ENCODE peak calls at places on chromosomes 2 and 18, in nine cellular contexts. D is adrenal gland, A is K562, E is left ventricle myocardium inferior, L is A549, X is upper lobe of left lung, Y is neuronal stem cell, F is aorta, R is body of pancreas. Q is an unnamed sample. For H3K4me1, the result is how much of the 10 kb centered on the place peaks cover.

GRCh38 chr2:114127372-114127771 is 237.5 kb downstream of the ACTR3 start:
- DNase-seq in F (no peak), R (no peak), X (no peak), E (no peak), L (no peak), D (no peak), Y (no peak), A (no peak), Q (no peak)

GRCh38 chr2:10266133-10266620 is 36.5 kb upstream of the HPCAL1 start:
- DNase-seq in F (no peak), D (peak), A (no peak), X (peak), R (no peak), L (no peak), E (peak), Y (no peak), Q (no peak)

GRCh38 chr2:98350411-98350810 is 4.2 kb downstream of the CNGA3 start:
- DNase-seq in D (no peak), E (no peak), A (no peak), L (no peak), R (no peak), X (no peak), F (no peak), Y (no peak), Q (no peak)

GRCh38 chr2:241373449-241373848 is 17.4 kb downstream of the FARP2 start:
- DNase-seq in A (no peak), D (no peak), L (no peak), E (no peak), Y (no peak), R (peak), X (no peak), F (no peak), Q (no peak)

GRCh38 chr18:62841405-62841804 is 126.1 kb downstream of the PHLPP1 start:
- DNase-seq in L (no peak), F (no peak), X (no peak), R (peak), E (no peak), D (no peak), Y (no peak), A (no peak), Q (no peak)

GRCh38 chr18:80034852-80035406 is 695 bp downstream of the RBFA start:
- DNase-seq in A (no peak), E (no peak), X (no peak), R (no peak), Y (no peak), F (no peak), L (no peak), D (no peak), Q (peak)

GRCh38 chr2:231725476-231725875 is 17.2 kb downstream of the PTMA start:
- DNase-seq in L (no peak), E (no peak), X (no peak), A (no peak), Y (no peak), D (no peak), F (no peak), R (no peak), Q (no peak)

GRCh38 chr2:48320747-48321146 is 209.2 kb upstream of the STON1 start:
- DNase-seq in A (no peak), X (no peak), F (no peak), Y (no peak), L (no peak), R (no peak), D (no peak), E (no peak), Q (no peak)

GRCh38 chr2:127149384-127149783 is 42.4 kb upstream of the BIN1 start:
- DNase-seq in X (no peak), R (no peak), E (no peak), F (no peak), Y (no peak), L (peak), A (no peak), D (no peak), Q (no peak)

GRCh38 chr2:236360486-236360885 is 96.3 kb upstream of the ASB18 start:
- DNase-seq in D (no peak), A (no peak), E (no peak), R (no peak), F (no peak), Y (no peak), X (no peak), L (no peak), Q (no peak)

GRCh38 chr2:16821696-16822095 is 156.1 kb upstream of the CYRIA start:
- DNase-seq in L (no peak), Y (no peak), E (no peak), R (no peak), F (no peak), A (no peak), D (no peak), X (no peak), Q (peak)

GRCh38 chr2:25123682-25124081 is 44.7 kb downstream of the POMC start:
- DNase-seq in F (no peak), L (no peak), R (no peak), E (no peak), A (no peak), Y (no peak), X (no peak), D (no peak), Q (no peak)

GRCh38 chr2:105344704-105345345 is 7.5 kb downstream of the C2orf49 start:
- DNase-seq in F (no peak), Y (no peak), D (no peak), A (no peak), X (no peak), L (peak), E (no peak), R (no peak), Q (no peak)

GRCh38 chr2:20634430-20635095 is 16.3 kb downstream of the HS1BP3 start:
- DNase-seq in F (peak), R (peak), X (peak), A (no peak), E (peak), Y (no peak), D (peak), L (no peak), Q (no peak)

GRCh38 chr2:208501217-208501616 is 94.6 kb downstream of the PTH2R start:
- DNase-seq in E (no peak), A (no peak), Y (peak), R (no peak), D (no peak), L (no peak), F (no peak), X (no peak), Q (no peak)

GRCh38 chr2:39715095-39715494 is 49.4 kb downstream of the TMEM178A start:
- DNase-seq in R (no peak), L (no peak), A (no peak), E (no peak), D (no peak), F (no peak), X (no peak), Y (no peak), Q (no peak)

GRCh38 chr2:237566401-237567235 is at the start of gene PRLH:
- DNase-seq in X (no peak), D (no peak), A (no peak), L (no peak), R (no peak), F (peak), Y (no peak), E (no peak), Q (no peak)

GRCh38 chr2:36780231-36780808 is 83.8 kb downstream of the VIT start:
- DNase-seq in D (no peak), E (no peak), X (no peak), L (peak), F (no peak), A (peak), R (no peak), Y (peak), Q (peak)

GRCh38 chr2:234329202-234329930 is 167.5 kb downstream of the ARL4C start:
- DNase-seq in F (no peak), R (no peak), E (no peak), L (no peak), D (no peak), Y (no peak), X (peak), A (no peak), Q (no peak)

GRCh38 chr18:25457636-25458035 is 105.7 kb upstream of the ZNF521 start:
- DNase-seq in D (no peak), Y (no peak), L (no peak), E (no peak), R (no peak), A (no peak), X (no peak), F (no peak), Q (no peak)

GRCh38 chr2:233213011-233213410 is 38.5 kb upstream of the ATG16L1 start:
- DNase-seq in Y (no peak), A (no peak), L (no peak), D (no peak), E (no peak), R (no peak), X (no peak), F (no peak), Q (no peak)

GRCh38 chr2:10258726-10259125 is 44.0 kb upstream of the HPCAL1 start:
- DNase-seq in Y (no peak), L (no peak), X (no peak), A (no peak), F (peak), E (peak), D (peak), R (no peak), Q (no peak)

GRCh38 chr18:78995740-78996395 is 16.2 kb downstream of the SALL3 start:
- DNase-seq in D (peak), Y (no peak), F (no peak), E (no peak), R (no peak), A (no peak), X (peak), L (no peak), Q (no peak)

GRCh38 chr2:117613101-117613500 is 201.4 kb upstream of the DDX18 start:
- DNase-seq in X (no peak), F (no peak), L (no peak), Y (no peak), D (no peak), E (no peak), R (no peak), A (no peak), Q (no peak)

GRCh38 chr2:82992948-82993347 is 1466.1 kb downstream of the SUCLG1 start:
- DNase-seq in X (no peak), Y (no peak), F (no peak), A (no peak), D (no peak), E (no peak), L (no peak), R (no peak), Q (no peak)

GRCh38 chr2:869357-869871 is 81.2 kb upstream of the SNTG2 start:
- DNase-seq in R (no peak), L (no peak), X (no peak), A (no peak), D (no peak), Y (no peak), E (no peak), F (no peak), Q (no peak)

DNA sequence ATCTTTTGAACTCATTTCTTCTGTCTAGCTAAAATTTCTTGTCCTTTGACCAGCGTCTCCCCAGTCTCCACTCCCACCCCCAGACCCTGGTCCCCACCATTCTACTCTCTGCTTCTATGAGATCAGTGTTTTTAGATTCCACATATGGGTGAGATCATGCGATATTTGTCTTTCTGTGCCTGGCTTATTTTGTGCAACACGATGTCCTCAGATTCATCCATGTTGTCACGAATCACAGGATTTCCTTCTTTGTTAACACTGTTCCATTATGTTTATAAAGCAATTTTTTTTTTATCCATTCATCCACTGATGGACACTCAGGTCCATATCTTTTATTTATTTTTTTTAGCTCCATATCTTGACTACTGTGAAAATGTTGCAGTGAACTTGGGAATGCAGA is 16.0 kb upstream of the ACYP2 start:
- DNase-seq in F (no peak), Y (no peak), R (no peak), A (no peak), L (no peak), X (no peak), D (no peak), E (no peak), Q (no peak)
- H3K4me3 ChIP-seq in F (no peak), Y (no peak), R (no peak), A (no peak), L (no peak), X (no peak), D (no peak), E (no peak), Q (no peak)

GRCh38 chr2:108579631-108580030 is 45.4 kb downstream of the LIMS1 start:
- DNase-seq in Y (no peak), R (no peak), A (no peak), X (peak), L (no peak), E (peak), F (no peak), D (peak), Q (no peak)
- H3K4me1 ChIP-seq in Y (under half), R (under half), A (under half), X (under half), L (half or more), E (half or more), F (under half), D (under half), Q (under half)

GRCh38 chr2:72862239-72862988 is 24.8 kb upstream of the SPR start:
- DNase-seq in D (peak), L (peak), F (peak), R (peak), E (peak), A (peak), Y (peak), X (peak), Q (peak)
- H3K4me3 ChIP-seq in D (no peak), L (peak), F (no peak), R (no peak), E (peak), A (no peak), Y (peak), X (peak), Q (peak)

GRCh38 chr2:23601301-23601965 is 216.5 kb downstream of the KLHL29 start:
- DNase-seq in X (no peak), Y (no peak), D (no peak), F (peak), L (no peak), E (no peak), A (no peak), R (no peak), Q (no peak)
- H3K4me1 ChIP-seq in X (under half), Y (under half), D (under half), F (under half), L (under half), E (under half), A (under half), R (under half), Q (under half)

Q was measured in HAP-1.